ENCODE peak calls at places on chromosomes 12 and 14, in eight cellular contexts. A, P, U, Z, Y, L, B and W are unnamed samples.

GRCh38 chr12:1740161-1740948 is 49.5 kb downstream of the ADIPOR2 start:
- DNase-seq in A (no peak), P (no peak), U (peak), Z (no peak), Y (no peak), L (peak), B (no peak), W (no peak)

GRCh38 chr14:69108358-69108757 is 44.6 kb downstream of the DCAF5 start:
- DNase-seq in A (no peak), P (no peak), U (no peak), Z (no peak), Y (no peak), L (no peak), B (no peak), W (no peak)

GRCh38 chr14:74402264-74403251 is 23.5 kb downstream of the SYNDIG1L start:
- DNase-seq in A (no peak), P (peak), U (no peak), Z (no peak), Y (no peak), L (no peak), B (no peak), W (no peak)

GRCh38 chr12:71295913-71296312 is 138.1 kb upstream of the TSPAN8 start:
- DNase-seq in A (no peak), P (no peak), U (peak), Z (no peak), Y (no peak), L (no peak), B (no peak), W (no peak)

GRCh38 chr12:132477009-132477702 is 12.8 kb upstream of the FBRSL1 start:
- DNase-seq in A (no peak), P (no peak), U (no peak), Z (no peak), Y (no peak), L (no peak), B (no peak), W (no peak)

GRCh38 chr12:58242803-58243628 is 301.6 kb downstream of the ATP23 start:
- DNase-seq in A (peak), P (no peak), U (no peak), Z (no peak), Y (no peak), L (no peak), B (no peak), W (no peak)

GRCh38 chr12:31845613-31846321 is 113.4 kb upstream of the RESF1 start:
- DNase-seq in A (no peak), P (no peak), U (no peak), Z (no peak), Y (no peak), L (no peak), B (no peak), W (peak)

GRCh38 chr12:94183702-94184379 is 35.5 kb downstream of the PLXNC1 start:
- DNase-seq in A (peak), P (no peak), U (no peak), Z (no peak), Y (no peak), L (no peak), B (no peak), W (peak)

GRCh38 chr12:95173392-95174251 is 43.6 kb downstream of the FGD6 start:
- DNase-seq in A (no peak), P (no peak), U (no peak), Z (peak), Y (no peak), L (peak), B (peak), W (no peak)

GRCh38 chr12:125776212-125776611 is 711.0 kb downstream of the AACS start:
- DNase-seq in A (no peak), P (no peak), U (no peak), Z (no peak), Y (no peak), L (no peak), B (no peak), W (no peak)

GRCh38 chr12:1429980-1430379 is 164.4 kb downstream of the FBXL14 start:
- DNase-seq in A (no peak), P (no peak), U (peak), Z (peak), Y (no peak), L (no peak), B (peak), W (no peak)

GRCh38 chr12:128947199-128947598 is 93.9 kb downstream of the GLT1D1 start:
- DNase-seq in A (peak), P (no peak), U (no peak), Z (no peak), Y (no peak), L (no peak), B (no peak), W (no peak)

GRCh38 chr14:95460647-95461478 is 55.6 kb downstream of the SYNE3 start:
- DNase-seq in A (peak), P (no peak), U (peak), Z (peak), Y (no peak), L (peak), B (no peak), W (no peak)

GRCh38 chr14:102317564-102318248 is 1.8 kb upstream of the ZNF839 start:
- DNase-seq in A (peak), P (peak), U (peak), Z (peak), Y (no peak), L (peak), B (peak), W (peak)

GRCh38 chr14:92408186-92408585 is 85.2 kb downstream of the SLC24A4 start:
- DNase-seq in A (no peak), P (no peak), U (peak), Z (peak), Y (no peak), L (peak), B (peak), W (no peak)

GRCh38 chr12:68521321-68521839 is 89.3 kb upstream of the RAP1B start:
- DNase-seq in A (no peak), P (no peak), U (peak), Z (peak), Y (no peak), L (no peak), B (peak), W (no peak)

GRCh38 chr12:64825143-64826011 is 930 bp downstream of the TBC1D30 start:
- DNase-seq in A (peak), P (peak), U (no peak), Z (no peak), Y (no peak), L (no peak), B (no peak), W (no peak)

GRCh38 chr14:21672116-21672515 is 1.5 kb downstream of the OR4E1 start:
- DNase-seq in A (no peak), P (no peak), U (no peak), Z (no peak), Y (no peak), L (no peak), B (no peak), W (no peak)

GRCh38 chr12:122888232-122888752 is 7.6 kb downstream of the VPS37B start:
- DNase-seq in A (peak), P (no peak), U (peak), Z (peak), Y (no peak), L (peak), B (peak), W (peak)

GRCh38 chr12:19200261-19200660 is 70.7 kb downstream of the PLEKHA5 start:
- DNase-seq in A (no peak), P (peak), U (no peak), Z (peak), Y (no peak), L (no peak), B (peak), W (no peak)

GRCh38 chr14:33184587-33184986 is 245.9 kb downstream of the NPAS3 start:
- DNase-seq in A (peak), P (peak), U (peak), Z (peak), Y (no peak), L (no peak), B (no peak), W (no peak)

GRCh38 chr14:24310666-24311604 is at the start of gene LTB4R:
- DNase-seq in A (no peak), P (peak), U (no peak), Z (peak), Y (no peak), L (no peak), B (peak), W (no peak)

GRCh38 chr14:24310387-24310665 is 386 bp downstream of the LTB4R2 start:
- DNase-seq in A (no peak), P (no peak), U (no peak), Z (no peak), Y (no peak), L (no peak), B (no peak), W (no peak)

GRCh38 chr14:24307575-24308341 is at the start of gene CIDEB:
- DNase-seq in A (peak), P (peak), U (peak), Z (peak), Y (peak), L (no peak), B (no peak), W (peak)

GRCh38 chr14:24308342-24309124 is 756 bp upstream of the CIDEB start:
- DNase-seq in A (no peak), P (no peak), U (no peak), Z (no peak), Y (no peak), L (no peak), B (no peak), W (no peak)

DNA sequence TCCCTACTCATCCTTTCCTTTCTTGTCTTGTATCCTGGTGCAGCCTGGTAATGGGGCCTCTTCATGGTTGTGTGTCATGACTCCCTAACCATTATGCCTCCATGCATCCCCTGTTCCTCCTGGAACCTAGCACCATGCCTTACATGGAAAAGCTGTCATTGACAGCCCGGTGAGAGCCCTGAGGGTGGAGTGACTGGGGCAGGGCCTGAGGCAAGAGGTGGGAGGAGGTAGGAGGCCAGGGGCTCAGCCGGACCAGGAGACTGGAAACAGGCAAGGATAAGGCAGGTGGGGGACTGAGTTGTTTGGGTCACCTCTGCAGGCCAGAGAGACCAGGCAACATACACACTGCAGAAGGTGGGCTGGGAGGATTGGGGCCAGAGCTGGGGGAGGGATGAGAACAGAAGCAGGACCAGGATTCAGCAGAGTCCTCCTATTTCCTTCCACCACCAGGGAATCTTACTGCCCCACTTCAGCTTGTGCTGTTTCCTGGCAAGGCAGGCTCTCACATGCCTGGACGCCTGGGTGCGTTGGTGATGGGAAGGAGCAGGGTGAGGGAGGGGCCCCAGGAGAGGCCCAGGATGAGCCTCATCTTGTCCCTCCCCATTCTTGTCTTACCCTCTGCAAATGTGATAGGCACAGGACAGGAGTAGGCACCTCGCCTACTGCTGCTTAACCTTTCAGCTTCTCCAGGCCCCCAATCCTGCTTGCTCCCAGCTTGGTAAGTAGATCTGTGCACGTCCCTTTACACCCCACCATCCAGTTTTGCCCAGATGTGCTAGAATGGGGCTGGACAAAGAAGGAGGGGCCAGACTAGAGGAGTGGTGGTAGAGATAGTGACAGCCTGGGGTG is at the start of gene LTB4R2:
- DNase-seq in A (no peak), P (no peak), U (no peak), Z (no peak), Y (no peak), L (no peak), B (peak), W (no peak)
- H2AFZ ChIP-seq in A (no peak), P (no peak), U (no peak), Z (peak), Y (no peak), L (no peak), B (peak), W (no peak)

GRCh38 chr14:31842905-31843304 is 234.2 kb upstream of the ARHGAP5 start:
- DNase-seq in A (no peak), P (no peak), U (no peak), Z (peak), Y (no peak), L (no peak), B (no peak), W (no peak)
- H2AFZ ChIP-seq in A (no peak), P (no peak), U (no peak), Z (no peak), Y (no peak), L (no peak), B (peak), W (no peak)

GRCh38 chr12:80187660-80188090 is 88.3 kb downstream of the OTOGL start:
- DNase-seq in A (no peak), P (no peak), U (peak), Z (peak), Y (no peak), L (no peak), B (no peak), W (no peak)
- H2AFZ ChIP-seq in A (no peak), P (no peak), U (no peak), Z (peak), Y (no peak), L (no peak), B (no peak), W (no peak)

GRCh38 chr12:121132601-121133481 is at the start of gene P2RX7:
- DNase-seq in A (peak), P (no peak), U (peak), Z (peak), Y (no peak), L (peak), B (peak), W (no peak)

GRCh38 chr12:121133838-121134237 is 1.2 kb downstream of the P2RX7 start:
- DNase-seq in A (no peak), P (no peak), U (no peak), Z (no peak), Y (no peak), L (no peak), B (no peak), W (no peak)

GRCh38 chr12:121130866-121131373 is 1.8 kb upstream of the P2RX7 start:
- DNase-seq in A (no peak), P (no peak), U (no peak), Z (no peak), Y (no peak), L (no peak), B (no peak), W (no peak)

GRCh38 chr12:121129705-121130147 is 3.0 kb upstream of the P2RX7 start:
- DNase-seq in A (no peak), P (no peak), U (no peak), Z (no peak), Y (no peak), L (no peak), B (no peak), W (no peak)

GRCh38 chr12:121131941-121132341 is 735 bp upstream of the P2RX7 start:
- DNase-seq in A (no peak), P (no peak), U (no peak), Z (no peak), Y (no peak), L (no peak), B (no peak), W (no peak)
- H2AFZ ChIP-seq in A (no peak), P (no peak), U (no peak), Z (no peak), Y (no peak), L (no peak), B (no peak), W (peak)

GRCh38 chr12:115253049-115253448 is 569.1 kb upstream of the TBX3 start:
- DNase-seq in A (no peak), P (no peak), U (no peak), Z (no peak), Y (no peak), L (no peak), B (no peak), W (no peak)
- H2AFZ ChIP-seq in A (no peak), P (no peak), U (no peak), Z (no peak), Y (no peak), L (no peak), B (no peak), W (no peak)